ENCODE peak calls at places on chromosome 15, in ten cellular contexts. One of them, this sample, is unnamed.
A peak's percentile ranks its signal among the peaks of the same experiment; 100 is the strongest.

GRCh38 chr15:85749261-85750151 is 45.2 kb downstream of the KLHL25 start:
- DNase-seq in CD8-positive, alpha-beta memory T cell: no peak
- DNase-seq in posterior vena cava: peak; percentile 88
- DNase-seq in endothelial cell: no peak
- DNase-seq in GM23248: peak; percentile 60
- DNase-seq in mammary epithelial cell: no peak
- DNase-seq in A172: no peak
- DNase-seq in thyroid gland: no peak
- DNase-seq in amniotic stem cell: no peak
- DNase-seq in HEK293T: no peak
- DNase-seq in this sample: no peak

GRCh38 chr15:28783873-28784272 is 64.6 kb downstream of the GOLGA6L7 start:
- DNase-seq in A172: no peak
- DNase-seq in GM23248: no peak
- DNase-seq in thyroid gland: no peak
- DNase-seq in HEK293T: no peak
- DNase-seq in CD8-positive, alpha-beta memory T cell: no peak
- DNase-seq in amniotic stem cell: no peak
- DNase-seq in endothelial cell: no peak
- DNase-seq in mammary epithelial cell: no peak
- DNase-seq in posterior vena cava: no peak
- DNase-seq in this sample: no peak

GRCh38 chr15:49255966-49256759 is 86.1 kb downstream of the GALK2 start:
- DNase-seq in amniotic stem cell: no peak
- DNase-seq in posterior vena cava: no peak
- DNase-seq in endothelial cell: no peak
- DNase-seq in A172: no peak
- DNase-seq in CD8-positive, alpha-beta memory T cell: no peak
- DNase-seq in mammary epithelial cell: no peak
- DNase-seq in GM23248: no peak
- DNase-seq in HEK293T: no peak
- DNase-seq in thyroid gland: no peak
- DNase-seq in this sample: no peak

GRCh38 chr15:42921049-42921731 is 612 bp upstream of the TTBK2 start:
- DNase-seq in A172: peak; percentile 22
- DNase-seq in mammary epithelial cell: peak; percentile 31
- DNase-seq in posterior vena cava: no peak
- DNase-seq in CD8-positive, alpha-beta memory T cell: peak; percentile 62
- DNase-seq in endothelial cell: peak; percentile 11
- DNase-seq in amniotic stem cell: no peak
- DNase-seq in thyroid gland: peak; percentile 32
- DNase-seq in HEK293T: no peak
- DNase-seq in GM23248: peak; percentile 67
- DNase-seq in this sample: no peak

GRCh38 chr15:83846847-83847246 is 192.9 kb downstream of the ADAMTSL3 start:
- DNase-seq in HEK293T: no peak
- DNase-seq in GM23248: peak; percentile 88
- DNase-seq in A172: no peak
- DNase-seq in endothelial cell: no peak
- DNase-seq in amniotic stem cell: no peak
- DNase-seq in thyroid gland: no peak
- DNase-seq in posterior vena cava: no peak
- DNase-seq in CD8-positive, alpha-beta memory T cell: no peak
- DNase-seq in mammary epithelial cell: peak; percentile 45
- DNase-seq in this sample: no peak

GRCh38 chr15:70521576-70522322 is 241.6 kb downstream of the UACA start:
- DNase-seq in HEK293T: no peak
- DNase-seq in endothelial cell: no peak
- DNase-seq in amniotic stem cell: no peak
- DNase-seq in posterior vena cava: peak; percentile 72
- DNase-seq in CD8-positive, alpha-beta memory T cell: peak; percentile 36
- DNase-seq in GM23248: no peak
- DNase-seq in A172: no peak
- DNase-seq in mammary epithelial cell: no peak
- DNase-seq in thyroid gland: no peak
- DNase-seq in this sample: no peak

GRCh38 chr15:87576486-87577176 is 679.9 kb downstream of the NTRK3 start:
- DNase-seq in amniotic stem cell: no peak
- DNase-seq in A172: no peak
- DNase-seq in endothelial cell: no peak
- DNase-seq in thyroid gland: no peak
- DNase-seq in CD8-positive, alpha-beta memory T cell: no peak
- DNase-seq in HEK293T: no peak
- DNase-seq in mammary epithelial cell: peak; percentile 63
- DNase-seq in posterior vena cava: no peak
- DNase-seq in GM23248: no peak
- DNase-seq in this sample: no peak

GRCh38 chr15:41819455-41820050 is 8.3 kb upstream of the JMJD7 start:
- DNase-seq in endothelial cell: no peak
- DNase-seq in A172: no peak
- DNase-seq in mammary epithelial cell: no peak
- DNase-seq in GM23248: no peak
- DNase-seq in thyroid gland: no peak
- DNase-seq in HEK293T: no peak
- DNase-seq in CD8-positive, alpha-beta memory T cell: peak; percentile 20
- DNase-seq in posterior vena cava: no peak
- DNase-seq in amniotic stem cell: no peak
- DNase-seq in this sample: no peak

GRCh38 chr15:43390723-43391122 is 19.8 kb downstream of the TUBGCP4 start:
- DNase-seq in HEK293T: no peak
- DNase-seq in GM23248: peak; percentile 28
- DNase-seq in A172: peak; percentile 22
- DNase-seq in posterior vena cava: no peak
- DNase-seq in amniotic stem cell: no peak
- DNase-seq in CD8-positive, alpha-beta memory T cell: no peak
- DNase-seq in mammary epithelial cell: no peak
- DNase-seq in thyroid gland: no peak
- DNase-seq in endothelial cell: no peak
- DNase-seq in this sample: no peak

GRCh38 chr15:65833501-65834220 is 35.6 kb upstream of the RAB11A start:
- DNase-seq in HEK293T: no peak
- DNase-seq in A172: no peak
- DNase-seq in posterior vena cava: no peak
- DNase-seq in endothelial cell: no peak
- DNase-seq in CD8-positive, alpha-beta memory T cell: no peak
- DNase-seq in thyroid gland: peak; percentile 51
- DNase-seq in amniotic stem cell: no peak
- DNase-seq in GM23248: no peak
- DNase-seq in mammary epithelial cell: no peak
- DNase-seq in this sample: no peak

GRCh38 chr15:56215769-56216168 is 27.9 kb downstream of the RFX7 start:
- DNase-seq in HEK293T: peak; percentile 18
- DNase-seq in CD8-positive, alpha-beta memory T cell: no peak
- DNase-seq in posterior vena cava: no peak
- DNase-seq in GM23248: peak; percentile 71
- DNase-seq in endothelial cell: no peak
- DNase-seq in mammary epithelial cell: no peak
- DNase-seq in amniotic stem cell: no peak
- DNase-seq in thyroid gland: no peak
- DNase-seq in A172: peak; percentile 49
- DNase-seq in this sample: peak; percentile 91

GRCh38 chr15:54273928-54274327 is 295.7 kb downstream of the UNC13C start:
- DNase-seq in thyroid gland: no peak
- DNase-seq in HEK293T: peak; percentile 4
- DNase-seq in GM23248: no peak
- DNase-seq in amniotic stem cell: no peak
- DNase-seq in endothelial cell: peak; percentile 8
- DNase-seq in A172: no peak
- DNase-seq in CD8-positive, alpha-beta memory T cell: no peak
- DNase-seq in mammary epithelial cell: no peak
- DNase-seq in posterior vena cava: no peak
- DNase-seq in this sample: no peak

GRCh38 chr15:85386261-85386660 is 5.9 kb downstream of the AKAP13 start:
- DNase-seq in posterior vena cava: no peak
- DNase-seq in mammary epithelial cell: no peak
- DNase-seq in A172: no peak
- DNase-seq in thyroid gland: no peak
- DNase-seq in endothelial cell: no peak
- DNase-seq in CD8-positive, alpha-beta memory T cell: no peak
- DNase-seq in HEK293T: no peak
- DNase-seq in GM23248: no peak
- DNase-seq in amniotic stem cell: no peak
- DNase-seq in this sample: no peak

GRCh38 chr15:77830041-77830440 is 197.3 kb upstream of the LINGO1 start:
- DNase-seq in A172: peak; percentile 76
- DNase-seq in endothelial cell: no peak
- DNase-seq in GM23248: peak; percentile 71
- DNase-seq in thyroid gland: no peak
- DNase-seq in mammary epithelial cell: peak; percentile 31
- DNase-seq in posterior vena cava: peak; percentile 71
- DNase-seq in CD8-positive, alpha-beta memory T cell: peak; percentile 33
- DNase-seq in HEK293T: no peak
- DNase-seq in amniotic stem cell: no peak
- DNase-seq in this sample: peak; percentile 82

GRCh38 chr15:51121118-51121517 is 26.4 kb upstream of the TNFAIP8L3 start:
- DNase-seq in thyroid gland: no peak
- DNase-seq in endothelial cell: no peak
- DNase-seq in GM23248: peak; percentile 98
- DNase-seq in CD8-positive, alpha-beta memory T cell: no peak
- DNase-seq in mammary epithelial cell: peak; percentile 96
- DNase-seq in posterior vena cava: peak; percentile 85
- DNase-seq in HEK293T: no peak
- DNase-seq in amniotic stem cell: peak; percentile 47
- DNase-seq in A172: peak; percentile 97
- DNase-seq in this sample: peak; percentile 100

GRCh38 chr15:74725241-74725774 is at the start of gene CYP1A1:
- DNase-seq in CD8-positive, alpha-beta memory T cell: no peak
- DNase-seq in A172: no peak
- DNase-seq in mammary epithelial cell: peak; percentile 8
- DNase-seq in endothelial cell: peak; percentile 28
- DNase-seq in thyroid gland: peak; percentile 67
- DNase-seq in amniotic stem cell: no peak
- DNase-seq in posterior vena cava: no peak
- DNase-seq in HEK293T: peak; percentile 61
- DNase-seq in GM23248: peak; percentile 26
- DNase-seq in this sample: peak; percentile 51

GRCh38 chr15:98734472-98735284 is 86.3 kb downstream of the IGF1R start:
- DNase-seq in posterior vena cava: no peak
- DNase-seq in CD8-positive, alpha-beta memory T cell: no peak
- DNase-seq in mammary epithelial cell: no peak
- DNase-seq in GM23248: peak; percentile 63
- DNase-seq in amniotic stem cell: no peak
- DNase-seq in thyroid gland: no peak
- DNase-seq in A172: no peak
- DNase-seq in HEK293T: no peak
- DNase-seq in endothelial cell: no peak
- DNase-seq in this sample: no peak

GRCh38 chr15:78353093-78353492 is 12.9 kb downstream of the CRABP1 start:
- DNase-seq in GM23248: peak; percentile 17
- DNase-seq in posterior vena cava: no peak
- DNase-seq in amniotic stem cell: no peak
- DNase-seq in HEK293T: peak; percentile 59
- DNase-seq in endothelial cell: no peak
- DNase-seq in A172: peak; percentile 57
- DNase-seq in CD8-positive, alpha-beta memory T cell: no peak
- DNase-seq in mammary epithelial cell: no peak
- DNase-seq in thyroid gland: no peak
- DNase-seq in this sample: no peak

GRCh38 chr15:68000754-68001153 is 53.4 kb upstream of the PIAS1 start:
- DNase-seq in endothelial cell: no peak
- DNase-seq in posterior vena cava: no peak
- DNase-seq in amniotic stem cell: no peak
- DNase-seq in thyroid gland: no peak
- DNase-seq in CD8-positive, alpha-beta memory T cell: no peak
- DNase-seq in HEK293T: no peak
- DNase-seq in A172: no peak
- DNase-seq in GM23248: no peak
- DNase-seq in mammary epithelial cell: no peak
- DNase-seq in this sample: no peak